ENCODE peak calls at places on chromosomes 2 and 18, in six cellular contexts. M is H9, F is trophoblast cell, W is H1, I is IMR-90, S is mesenchymal stem cell. G is an unnamed sample.

GRCh38 chr2:240928476-240929363 is 22.6 kb downstream of the CROCC2 start:
- DNase-seq in M (peak; percentile 18), F (no peak), W (no peak), I (no peak), S (no peak), G (no peak)

GRCh38 chr2:58688813-58689212 is 447.7 kb upstream of the FANCL start:
- DNase-seq in M (no peak), F (no peak), W (no peak), I (no peak), S (no peak), G (no peak)

GRCh38 chr2:181678033-181678586 is 2.2 kb downstream of the NEUROD1 start:
- DNase-seq in M (peak; percentile 89), F (peak; percentile 41), W (no peak), I (peak; percentile 78), S (peak; percentile 74), G (peak; percentile 91)

GRCh38 chr2:224520064-224520463 is 65.1 kb downstream of the CUL3 start:
- DNase-seq in M (no peak), F (no peak), W (no peak), I (peak; percentile 92), S (peak; percentile 90), G (no peak)

GRCh38 chr2:101426808-101427207 is 39.5 kb upstream of the CREG2 start:
- DNase-seq in M (no peak), F (no peak), W (no peak), I (no peak), S (no peak), G (no peak)

GRCh38 chr18:55404811-55405654 is 183.0 kb downstream of the TCF4 start:
- DNase-seq in M (no peak), F (no peak), W (no peak), I (no peak), S (no peak), G (no peak)

GRCh38 chr2:8000861-8001260 is 681.0 kb upstream of the ID2 start:
- DNase-seq in M (no peak), F (no peak), W (no peak), I (peak; percentile 6), S (no peak), G (no peak)

GRCh38 chr2:231260442-231260841 is 62.0 kb downstream of the ARMC9 start:
- DNase-seq in M (peak; percentile 44), F (no peak), W (no peak), I (peak; percentile 22), S (peak; percentile 80), G (no peak)

GRCh38 chr18:33708876-33709275 is 130.9 kb downstream of the ASXL3 start:
- DNase-seq in M (no peak), F (no peak), W (no peak), I (no peak), S (no peak), G (no peak)

GRCh38 chr2:37720533-37721218 is 49.2 kb upstream of the CDC42EP3 start:
- DNase-seq in M (no peak), F (no peak), W (no peak), I (no peak), S (no peak), G (no peak)

GRCh38 chr2:47237375-47238357 is 82.6 kb upstream of the STPG4 start:
- DNase-seq in M (no peak), F (no peak), W (peak; percentile 36), I (peak; percentile 47), S (no peak), G (no peak)

GRCh38 chr2:58598171-58598570 is 357.0 kb upstream of the FANCL start:
- DNase-seq in M (no peak), F (no peak), W (no peak), I (no peak), S (no peak), G (no peak)

GRCh38 chr2:201932511-201932910 is 101.1 kb upstream of the FZD7 start:
- DNase-seq in M (no peak), F (no peak), W (no peak), I (no peak), S (no peak), G (no peak)

GRCh38 chr2:239756392-239757153 is 268.6 kb downstream of the NDUFA10 start:
- DNase-seq in M (no peak), F (no peak), W (no peak), I (peak; percentile 6), S (peak; percentile 2), G (no peak)

GRCh38 chr2:239760596-239760995 is 264.5 kb downstream of the NDUFA10 start:
- DNase-seq in M (no peak), F (no peak), W (no peak), I (no peak), S (no peak), G (no peak)

GRCh38 chr2:239753537-239753936 is 271.6 kb downstream of the NDUFA10 start:
- DNase-seq in M (no peak), F (no peak), W (no peak), I (no peak), S (no peak), G (no peak)

GRCh38 chr2:239758325-239758877 is 266.7 kb downstream of the NDUFA10 start:
- DNase-seq in M (no peak), F (no peak), W (no peak), I (peak; percentile 3), S (peak; percentile 18), G (no peak)

DNA sequence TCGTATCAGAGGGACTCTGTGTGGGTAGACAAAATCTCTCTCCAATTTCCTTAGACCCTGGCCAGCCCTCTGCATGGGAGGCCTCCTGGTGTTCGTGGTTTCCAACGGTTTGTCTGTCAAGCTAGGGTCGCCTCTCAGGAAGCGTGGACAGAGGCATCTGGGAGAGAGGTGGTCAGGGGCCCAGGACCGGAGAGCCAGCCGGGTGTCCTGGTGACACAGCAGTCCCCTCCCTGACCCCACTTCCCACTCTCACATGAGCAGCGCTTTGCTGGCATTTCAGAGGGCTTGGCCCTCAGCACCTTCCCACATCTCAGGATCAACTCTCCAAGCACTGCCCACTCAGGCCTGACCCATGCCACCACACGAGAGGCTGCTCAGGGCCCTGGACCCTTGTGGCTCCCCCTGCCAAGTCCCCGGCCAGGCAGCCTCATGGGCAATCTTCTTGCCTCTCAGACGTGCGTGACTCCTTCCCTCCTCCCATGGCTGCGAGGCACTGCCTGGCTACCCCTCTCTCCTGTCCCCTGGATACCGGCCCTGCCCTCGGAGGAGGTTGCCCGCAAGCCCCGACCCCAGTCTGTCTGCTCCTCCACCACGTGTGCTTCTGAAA is 267.9 kb downstream of the NDUFA10 start:
- DNase-seq in M (no peak), F (no peak), W (no peak), I (no peak), S (no peak), G (no peak)
- H4K91ac ChIP-seq in M (peak overlapping the region; percentile 45), F (no peak overlapping the region), W (no peak overlapping the region), I (no peak overlapping the region), S (no peak overlapping the region), G (no peak overlapping the region)

DNA sequence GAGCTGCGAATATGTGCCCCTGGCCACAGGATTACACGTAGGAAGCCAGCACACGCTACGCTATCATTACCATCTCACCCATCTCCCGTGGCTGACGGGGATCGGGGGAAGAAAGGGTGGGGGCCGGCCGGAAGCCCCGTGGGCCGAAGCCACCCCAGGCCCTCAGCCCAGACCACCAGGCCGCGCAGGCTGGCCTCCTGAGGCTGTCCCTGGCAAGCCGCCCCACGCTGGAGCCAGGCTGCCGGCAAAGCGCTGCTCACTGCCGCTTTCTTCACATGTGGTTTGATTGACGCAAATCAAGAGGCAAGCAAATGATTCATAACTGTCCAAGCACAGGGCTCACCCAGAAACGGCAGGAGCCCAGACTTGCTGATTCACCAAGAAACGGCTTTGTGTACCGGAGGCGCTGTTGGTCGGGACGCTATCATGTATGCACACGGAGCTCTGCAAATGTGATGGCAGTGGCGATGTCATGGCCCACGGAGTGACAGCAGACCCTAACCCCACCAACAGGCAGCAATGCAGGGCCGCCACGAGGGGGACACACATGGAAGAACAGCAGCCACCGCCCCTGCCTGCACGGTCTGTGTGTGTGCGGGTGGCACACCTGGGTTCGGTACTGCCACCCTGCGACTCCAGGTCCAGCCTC is 125.7 kb downstream of the HDAC4 start:
- DNase-seq in M (no peak), F (peak; percentile 35), W (no peak), I (peak; percentile 98), S (peak; percentile 69), G (no peak)
- H2AFZ ChIP-seq in M (no peak overlapping the region), F (no peak overlapping the region), W (no peak overlapping the region), I (peak overlapping the region; percentile 37), S (no peak overlapping the region), G (no peak overlapping the region)

DNA sequence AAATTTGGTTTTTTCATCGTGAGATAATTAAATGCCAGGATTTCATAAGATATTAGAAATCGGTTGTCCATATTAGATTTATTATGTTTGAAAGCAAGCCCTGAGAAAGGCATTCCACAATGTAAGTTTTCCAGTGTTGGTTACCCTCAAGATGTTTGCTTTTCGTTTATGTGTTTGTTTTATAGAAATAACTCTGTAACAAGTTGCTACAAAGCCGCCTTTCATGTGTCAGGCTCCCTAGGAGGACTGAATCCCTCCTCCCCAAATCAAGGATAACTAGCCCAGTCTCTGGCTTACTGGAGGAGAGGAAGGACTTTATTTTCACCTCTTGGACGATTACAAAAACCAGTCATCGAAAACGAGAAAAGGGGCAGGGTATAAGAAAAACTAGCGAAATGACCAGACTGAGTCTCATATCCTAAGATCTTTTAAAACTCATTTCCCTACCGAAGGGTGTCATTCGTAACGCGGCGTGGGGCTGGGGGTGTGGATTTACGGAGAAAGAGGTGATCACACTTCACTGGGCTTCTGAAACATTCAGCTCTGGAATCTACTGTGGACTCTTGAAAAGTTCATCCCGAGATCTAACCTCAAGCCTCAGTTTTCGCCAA is 1.0 kb upstream of the PEX13 start:
- DNase-seq in M (no peak), F (no peak), W (no peak), I (no peak), S (no peak), G (no peak)
- H4K91ac ChIP-seq in M (no peak overlapping the region), F (peak overlapping the region; percentile 70), W (no peak overlapping the region), I (peak overlapping the region; percentile 97), S (no peak overlapping the region), G (no peak overlapping the region)

DNA sequence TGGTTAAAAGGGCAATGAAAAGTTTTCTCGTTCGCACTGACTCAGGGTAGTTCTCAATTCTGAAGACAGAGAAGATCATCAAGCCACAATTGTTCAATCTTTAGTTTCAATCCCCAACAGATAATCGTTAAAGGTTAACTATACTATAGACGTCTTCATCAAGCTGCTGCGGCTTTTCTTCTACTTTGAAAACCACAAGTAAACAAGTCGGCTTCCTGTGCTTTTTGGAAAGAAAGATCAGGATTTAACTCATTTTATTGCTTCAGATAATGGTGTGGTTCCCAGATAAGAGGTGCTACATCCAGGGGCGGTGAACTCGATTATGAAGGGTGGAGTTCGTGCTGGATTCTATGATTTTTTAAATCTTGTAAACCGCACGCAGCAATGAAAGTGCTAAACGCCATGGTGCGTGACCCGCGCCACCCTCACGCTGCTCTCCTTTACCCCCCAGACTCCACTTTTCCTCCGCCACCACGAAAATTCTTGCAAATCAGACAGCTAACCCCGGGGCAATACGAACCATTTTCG is 535 bp upstream of the CDCA7 start:
- DNase-seq in M (no peak), F (peak; percentile 10), W (no peak), I (no peak), S (peak; percentile 10), G (peak; percentile 15)
- H2AFZ ChIP-seq in M (no peak overlapping the region), F (peak overlapping the region; percentile 88), W (peak overlapping the region; percentile 98), I (peak overlapping the region; percentile 96), S (peak overlapping the region; percentile 72), G (peak overlapping the region; percentile 95)

GRCh38 chr2:28009732-28010131 is 119.2 kb downstream of the BABAM2 start:
- DNase-seq in M (no peak), F (no peak), W (no peak), I (peak; percentile 15), S (no peak), G (no peak)

GRCh38 chr2:28011322-28011737 is 120.8 kb downstream of the BABAM2 start:
- DNase-seq in M (no peak), F (no peak), W (no peak), I (no peak), S (no peak), G (no peak)
- H4K91ac ChIP-seq in M (no peak overlapping the region), F (no peak overlapping the region), W (no peak overlapping the region), I (no peak overlapping the region), S (no peak overlapping the region), G (no peak overlapping the region)

GRCh38 chr2:177262958-177263450 is 1.5 kb downstream of the NFE2L2 start:
- DNase-seq in M (no peak), F (no peak), W (no peak), I (no peak), S (peak; percentile 12), G (no peak)
- H2AFZ ChIP-seq in M (no peak overlapping the region), F (no peak overlapping the region), W (no peak overlapping the region), I (peak overlapping the region; percentile 90), S (no peak overlapping the region), G (no peak overlapping the region)